ENCODE peak calls at places on chromosome 9, in nine cellular contexts. J is kidney epithelial cell, A is Calu3, R is left lung, O is mesothelial cell of epicardium, T is heart right ventricle, L is heart left ventricle, B is cardiac fibroblast, Z is HL-60. P is an unnamed sample.

GRCh38 chr9:115328228-115328627 is 210.3 kb upstream of the TNC start:
- DNase-seq in J (no peak), R (no peak), B (peak), O (no peak), A (no peak), Z (no peak), L (peak), T (peak), P (peak)

GRCh38 chr9:89888677-89889076 is 283.9 kb downstream of the GADD45G start:
- DNase-seq in T (no peak), B (no peak), A (no peak), J (no peak), O (no peak), Z (no peak), R (no peak), L (no peak), P (no peak)

GRCh38 chr9:114366334-114367128 is 21.3 kb downstream of the AKNA start:
- DNase-seq in A (no peak), T (no peak), J (peak), O (no peak), R (no peak), Z (no peak), B (peak), L (no peak), P (no peak)

GRCh38 chr9:35518981-35519679 is 29.2 kb downstream of the RUSC2 start:
- DNase-seq in Z (no peak), L (peak), B (peak), A (no peak), J (no peak), T (peak), R (no peak), O (no peak), P (no peak)

GRCh38 chr9:92508018-92508417 is 25.7 kb upstream of the ASPN start:
- DNase-seq in O (no peak), A (no peak), L (no peak), T (no peak), B (no peak), Z (no peak), R (no peak), J (no peak), P (peak)

GRCh38 chr9:121498150-121498486 is 1.5 kb downstream of the GGTA1 start:
- DNase-seq in R (no peak), B (peak), Z (no peak), A (peak), O (no peak), L (no peak), J (peak), T (peak), P (peak)

GRCh38 chr9:71552480-71552879 is 215.8 kb downstream of the CEMIP2 start:
- DNase-seq in A (peak), L (no peak), R (no peak), O (no peak), T (no peak), J (no peak), Z (no peak), B (no peak), P (no peak)

GRCh38 chr9:4027616-4028015 is 272.3 kb downstream of the GLIS3 start:
- DNase-seq in L (no peak), B (no peak), A (no peak), T (no peak), Z (no peak), J (no peak), R (no peak), O (no peak), P (no peak)

GRCh38 chr9:91799113-91799735 is 150.8 kb downstream of the ROR2 start:
- DNase-seq in A (no peak), J (no peak), T (no peak), L (no peak), R (no peak), B (no peak), Z (no peak), O (no peak), P (no peak)

GRCh38 chr9:135330307-135330631 is 149.3 kb upstream of the PPP1R26 start:
- DNase-seq in R (no peak), A (no peak), T (no peak), L (no peak), Z (no peak), B (no peak), J (no peak), O (no peak), P (no peak)

GRCh38 chr9:71758785-71759184 is 9.5 kb downstream of the CEMIP2 start:
- DNase-seq in L (no peak), T (no peak), A (peak), Z (no peak), J (no peak), B (peak), O (no peak), R (no peak), P (no peak)

GRCh38 chr9:581673-582497 is 259.6 kb upstream of the DMRT1 start:
- DNase-seq in B (no peak), J (no peak), R (peak), Z (no peak), A (peak), T (no peak), O (no peak), L (no peak), P (no peak)

GRCh38 chr9:76354221-76354620 is 40.0 kb downstream of the RFK start:
- DNase-seq in Z (no peak), T (no peak), B (no peak), L (no peak), J (no peak), O (no peak), A (no peak), R (no peak), P (no peak)

GRCh38 chr9:7937018-7937417 is 137.4 kb upstream of the DMAC1 start:
- DNase-seq in A (no peak), O (no peak), J (no peak), Z (no peak), T (no peak), B (no peak), L (no peak), R (no peak), P (no peak)

GRCh38 chr9:134618163-134618822 is 23.3 kb upstream of the COL5A1 start:
- DNase-seq in Z (no peak), B (peak), T (no peak), J (no peak), A (no peak), R (peak), O (peak), L (no peak), P (peak)

GRCh38 chr9:34375901-34376595 is 650 bp downstream of the MYORG start:
- DNase-seq in L (peak), O (no peak), A (peak), R (peak), T (peak), J (no peak), B (peak), Z (peak), P (peak)

GRCh38 chr9:72445291-72446000 is 76.0 kb upstream of the TMC1 start:
- DNase-seq in L (no peak), Z (no peak), A (no peak), J (no peak), O (no peak), T (no peak), R (no peak), B (peak), P (no peak)

GRCh38 chr9:137369911-137370630 is 52.9 kb downstream of the EXD3 start:
- DNase-seq in J (no peak), O (no peak), A (no peak), R (no peak), T (no peak), Z (no peak), L (no peak), B (no peak), P (no peak)

GRCh38 chr9:137138058-137138697 is 776 bp upstream of the GRIN1 start:
- DNase-seq in A (no peak), T (no peak), J (no peak), B (no peak), Z (no peak), L (no peak), O (no peak), R (peak), P (no peak)

GRCh38 chr9:135036861-135037465 is 50.5 kb upstream of the OLFM1 start:
- DNase-seq in O (no peak), B (no peak), Z (no peak), A (no peak), T (no peak), L (no peak), J (no peak), R (no peak), P (peak)

GRCh38 chr9:137740311-137740710 is 121.5 kb downstream of the EHMT1 start:
- DNase-seq in O (no peak), T (peak), L (peak), A (no peak), R (no peak), J (no peak), B (peak), Z (no peak), P (peak)

GRCh38 chr9:136342191-136343120 is 15.1 kb downstream of the GPSM1 start:
- DNase-seq in L (peak), R (peak), J (no peak), T (peak), B (peak), Z (peak), O (peak), A (peak), P (peak)

GRCh38 chr9:79617395-79617794 is 45.6 kb downstream of the TLE4 start:
- DNase-seq in Z (no peak), R (no peak), L (no peak), J (no peak), T (peak), B (peak), A (no peak), O (no peak), P (peak)

GRCh38 chr9:10059044-10059443 is 553.8 kb downstream of the PTPRD start:
- DNase-seq in T (no peak), A (no peak), O (no peak), R (no peak), Z (no peak), L (no peak), B (peak), J (no peak), P (no peak)

GRCh38 chr9:127139071-127139731 is 16.8 kb upstream of the ANGPTL2 start:
- DNase-seq in Z (no peak), J (no peak), A (no peak), O (no peak), T (no peak), R (no peak), L (no peak), B (no peak), P (no peak)

GRCh38 chr9:116450378-116451139 is 236.5 kb upstream of the TRIM32 start:
- DNase-seq in O (no peak), Z (no peak), B (peak), A (no peak), L (no peak), R (no peak), T (no peak), J (peak), P (no peak)

DNA sequence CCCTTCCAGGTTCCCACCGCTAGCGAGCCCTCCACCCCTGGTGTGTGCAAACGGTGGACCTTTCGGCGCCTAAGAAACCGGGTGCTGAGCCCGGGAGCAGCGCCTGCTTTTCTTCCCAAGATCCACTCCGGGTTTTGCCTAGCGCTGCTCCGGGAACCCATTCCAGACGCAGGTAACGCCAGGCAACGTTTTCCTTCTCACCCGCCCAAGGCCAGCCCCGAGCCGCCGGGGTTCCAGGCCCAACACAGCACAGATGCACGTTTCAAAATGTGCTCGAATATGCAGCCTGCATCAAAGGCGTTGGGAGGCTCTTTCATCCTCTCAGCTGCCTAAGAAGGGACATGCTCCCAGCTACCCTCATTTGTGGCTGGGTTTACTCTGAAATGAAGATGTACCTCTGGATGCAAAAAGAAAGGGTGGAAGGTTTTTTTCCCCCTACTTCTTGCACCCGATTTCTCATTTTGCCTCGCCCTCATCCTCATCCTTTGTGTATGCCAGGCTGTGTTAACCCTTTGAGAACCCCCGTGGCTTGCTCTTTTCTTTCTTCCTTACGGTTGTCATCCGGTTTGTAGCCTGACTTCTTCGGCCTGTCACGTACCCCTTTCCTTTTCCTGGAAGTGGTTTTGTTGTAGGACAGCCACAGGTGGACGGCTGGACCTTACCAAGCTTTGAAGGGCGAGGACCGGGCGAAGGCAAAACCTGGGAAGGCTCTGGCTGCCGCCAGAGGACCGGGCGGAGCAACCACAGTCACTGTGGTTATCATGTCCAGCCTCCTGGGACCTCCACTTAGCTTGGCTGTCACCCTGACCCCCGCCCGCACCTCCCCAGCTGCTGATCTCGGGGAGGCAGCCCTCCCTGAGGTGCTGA is 227.0 kb downstream of the SMARCA2 start:
- DNase-seq in T (peak), L (peak), B (peak), A (peak), R (peak), Z (peak), J (no peak), O (peak), P (peak)
- TF ChIP-seq CTCF in T (peak), L (no peak), B (no peak), A (no peak), R (no peak), Z (no peak), J (no peak), O (no peak), P (no peak)

GRCh38 chr9:21135736-21136135 is 5.9 kb downstream of the IFNW1 start:
- DNase-seq in J (no peak), L (no peak), A (no peak), T (no peak), Z (no peak), B (no peak), O (no peak), R (no peak), P (no peak)

GRCh38 chr9:21137020-21137419 is 4.6 kb downstream of the IFNW1 start:
- DNase-seq in L (no peak), T (no peak), R (no peak), J (no peak), Z (no peak), O (no peak), A (no peak), B (no peak), P (no peak)

GRCh38 chr9:21144620-21145019 is 3.0 kb upstream of the IFNW1 start:
- DNase-seq in J (no peak), O (no peak), T (no peak), B (no peak), R (no peak), A (no peak), L (no peak), Z (no peak), P (no peak)

GRCh38 chr9:21141427-21141882 is at the start of gene IFNW1:
- DNase-seq in A (no peak), B (no peak), J (no peak), R (no peak), O (no peak), T (no peak), Z (no peak), L (no peak), P (no peak)
- TF ChIP-seq CTCF in A (no peak), B (peak), J (peak), R (no peak), O (no peak), T (no peak), Z (no peak), L (no peak), P (no peak)

GRCh38 chr9:21316860-21317259 is 11.7 kb upstream of the IFNA5 start:
- DNase-seq in Z (no peak), T (no peak), O (no peak), L (no peak), B (no peak), A (no peak), R (no peak), J (no peak), P (no peak)
- TF ChIP-seq CTCF in Z (no peak), T (no peak), O (no peak), L (no peak), B (no peak), A (no peak), R (no peak), J (no peak), P (no peak)

GRCh38 chr9:126000256-126000655 is 253.1 kb downstream of the PBX3 start:
- DNase-seq in O (no peak), A (no peak), T (no peak), B (no peak), J (no peak), R (peak), Z (no peak), L (peak), P (no peak)

GRCh38 chr9:126000731-126001580 is 253.8 kb downstream of the PBX3 start:
- DNase-seq in A (no peak), Z (no peak), B (no peak), O (no peak), T (no peak), L (peak), R (peak), J (no peak), P (no peak)

GRCh38 chr9:125997510-125997823 is 250.3 kb downstream of the PBX3 start:
- DNase-seq in T (no peak), B (no peak), R (peak), Z (no peak), A (no peak), J (no peak), L (no peak), O (peak), P (no peak)

GRCh38 chr9:125999504-125999881 is 252.3 kb downstream of the PBX3 start:
- DNase-seq in T (no peak), R (no peak), A (no peak), Z (no peak), J (no peak), B (no peak), O (peak), L (peak), P (no peak)

GRCh38 chr9:125998837-125999503 is 251.8 kb downstream of the PBX3 start:
- DNase-seq in L (peak), R (peak), B (no peak), Z (no peak), O (peak), T (no peak), J (no peak), A (no peak), P (no peak)
- TF ChIP-seq CTCF in L (no peak), R (no peak), B (no peak), Z (no peak), O (no peak), T (no peak), J (no peak), A (no peak), P (no peak)

GRCh38 chr9:109192732-109193361 is 25.8 kb upstream of the FRRS1L start:
- DNase-seq in A (peak), O (no peak), B (peak), L (no peak), Z (no peak), T (no peak), R (no peak), J (no peak), P (no peak)
- TF ChIP-seq CTCF in A (peak), O (no peak), B (peak), L (no peak), Z (no peak), T (peak), R (no peak), J (peak), P (no peak)

P was measured in uterus.